ENCODE peak calls at places on chromosomes 1 and 21, in four cellular contexts. One of them, this sample, is unnamed.

GRCh38 chr1:95035536-95035935 is 37.2 kb downstream of the ALG14 start:
- DNase-seq in activated CD4-positive, alpha-beta T cell treated with anti-CD3 and anti-CD28 coated beads for 48 hours: no peak
- DNase-seq in cardiac muscle cell: peak; percentile 93
- DNase-seq in mucosa of gallbladder: no peak
- DNase-seq in this sample: no peak

GRCh38 chr1:154745286-154745731 is 124.8 kb downstream of the KCNN3 start:
- DNase-seq in activated CD4-positive, alpha-beta T cell treated with anti-CD3 and anti-CD28 coated beads for 48 hours: peak; percentile 64
- DNase-seq in cardiac muscle cell: peak; percentile 23
- DNase-seq in mucosa of gallbladder: peak; percentile 66
- DNase-seq in this sample: no peak

GRCh38 chr1:61692155-61692783 is 32.7 kb downstream of the TM2D1 start:
- DNase-seq in mucosa of gallbladder: no peak
- DNase-seq in activated CD4-positive, alpha-beta T cell treated with anti-CD3 and anti-CD28 coated beads for 48 hours: no peak
- DNase-seq in cardiac muscle cell: peak; percentile 35
- DNase-seq in this sample: no peak

GRCh38 chr1:54254055-54254454 is 54.1 kb downstream of the MRPL37 start:
- DNase-seq in activated CD4-positive, alpha-beta T cell treated with anti-CD3 and anti-CD28 coated beads for 48 hours: no peak
- DNase-seq in cardiac muscle cell: peak; percentile 52
- DNase-seq in mucosa of gallbladder: no peak
- DNase-seq in this sample: no peak

GRCh38 chr1:8910331-8910730 is 31.8 kb upstream of the ENO1 start:
- DNase-seq in activated CD4-positive, alpha-beta T cell treated with anti-CD3 and anti-CD28 coated beads for 48 hours: no peak
- DNase-seq in mucosa of gallbladder: no peak
- DNase-seq in cardiac muscle cell: no peak
- DNase-seq in this sample: no peak

GRCh38 chr21:31870472-31870871 is 2.3 kb upstream of the HUNK start:
- DNase-seq in cardiac muscle cell: no peak
- DNase-seq in mucosa of gallbladder: no peak
- DNase-seq in activated CD4-positive, alpha-beta T cell treated with anti-CD3 and anti-CD28 coated beads for 48 hours: no peak
- DNase-seq in this sample: no peak

GRCh38 chr1:25629836-25630235 is 13.2 kb downstream of the MAN1C1 start:
- DNase-seq in cardiac muscle cell: no peak
- DNase-seq in mucosa of gallbladder: no peak
- DNase-seq in activated CD4-positive, alpha-beta T cell treated with anti-CD3 and anti-CD28 coated beads for 48 hours: no peak
- DNase-seq in this sample: no peak

GRCh38 chr1:12010751-12011570 is 8.3 kb upstream of the MIIP start:
- DNase-seq in cardiac muscle cell: no peak
- DNase-seq in activated CD4-positive, alpha-beta T cell treated with anti-CD3 and anti-CD28 coated beads for 48 hours: no peak
- DNase-seq in mucosa of gallbladder: no peak
- DNase-seq in this sample: no peak

GRCh38 chr1:214018605-214019268 is 31.0 kb downstream of the PROX1 start:
- DNase-seq in activated CD4-positive, alpha-beta T cell treated with anti-CD3 and anti-CD28 coated beads for 48 hours: no peak
- DNase-seq in mucosa of gallbladder: no peak
- DNase-seq in cardiac muscle cell: no peak
- DNase-seq in this sample: no peak

GRCh38 chr1:93221913-93222312 is 41.4 kb downstream of the CCDC18 start:
- DNase-seq in mucosa of gallbladder: no peak
- DNase-seq in cardiac muscle cell: no peak
- DNase-seq in activated CD4-positive, alpha-beta T cell treated with anti-CD3 and anti-CD28 coated beads for 48 hours: no peak
- DNase-seq in this sample: peak; percentile 75

GRCh38 chr1:116777831-116778830 is 23.9 kb downstream of the CD2 start:
- DNase-seq in mucosa of gallbladder: no peak
- DNase-seq in cardiac muscle cell: peak; percentile 71
- DNase-seq in activated CD4-positive, alpha-beta T cell treated with anti-CD3 and anti-CD28 coated beads for 48 hours: no peak
- DNase-seq in this sample: no peak

GRCh38 chr1:174990382-174990999 is 9.3 kb upstream of the CACYBP start:
- DNase-seq in mucosa of gallbladder: no peak
- DNase-seq in activated CD4-positive, alpha-beta T cell treated with anti-CD3 and anti-CD28 coated beads for 48 hours: no peak
- DNase-seq in cardiac muscle cell: peak; percentile 43
- DNase-seq in this sample: no peak

GRCh38 chr1:6351480-6352137 is 42.0 kb downstream of the ACOT7 start:
- DNase-seq in cardiac muscle cell: no peak
- DNase-seq in activated CD4-positive, alpha-beta T cell treated with anti-CD3 and anti-CD28 coated beads for 48 hours: no peak
- DNase-seq in mucosa of gallbladder: peak; percentile 54
- DNase-seq in this sample: peak; percentile 45

GRCh38 chr1:116164056-116164889 is 53.1 kb downstream of the MAB21L3 start:
- DNase-seq in activated CD4-positive, alpha-beta T cell treated with anti-CD3 and anti-CD28 coated beads for 48 hours: no peak
- DNase-seq in mucosa of gallbladder: no peak
- DNase-seq in cardiac muscle cell: peak; percentile 32
- DNase-seq in this sample: peak; percentile 36

GRCh38 chr21:36029309-36029708 is 31.0 kb downstream of the SETD4 start:
- DNase-seq in activated CD4-positive, alpha-beta T cell treated with anti-CD3 and anti-CD28 coated beads for 48 hours: no peak
- DNase-seq in cardiac muscle cell: no peak
- DNase-seq in mucosa of gallbladder: no peak
- DNase-seq in this sample: no peak

GRCh38 chr1:107666493-107666892 is 298.5 kb downstream of the VAV3 start:
- DNase-seq in cardiac muscle cell: no peak
- DNase-seq in mucosa of gallbladder: no peak
- DNase-seq in activated CD4-positive, alpha-beta T cell treated with anti-CD3 and anti-CD28 coated beads for 48 hours: no peak
- DNase-seq in this sample: no peak

GRCh38 chr1:93416183-93416582 is 31.7 kb upstream of the FNBP1L start:
- DNase-seq in activated CD4-positive, alpha-beta T cell treated with anti-CD3 and anti-CD28 coated beads for 48 hours: no peak
- DNase-seq in mucosa of gallbladder: no peak
- DNase-seq in cardiac muscle cell: no peak
- DNase-seq in this sample: no peak

GRCh38 chr1:36880155-36881070 is 153.9 kb downstream of the GRIK3 start:
- DNase-seq in cardiac muscle cell: no peak
- DNase-seq in activated CD4-positive, alpha-beta T cell treated with anti-CD3 and anti-CD28 coated beads for 48 hours: no peak
- DNase-seq in mucosa of gallbladder: peak; percentile 7
- DNase-seq in this sample: no peak

GRCh38 chr1:219938706-219939105 is 10.3 kb upstream of the SLC30A10 start:
- DNase-seq in activated CD4-positive, alpha-beta T cell treated with anti-CD3 and anti-CD28 coated beads for 48 hours: no peak
- DNase-seq in mucosa of gallbladder: no peak
- DNase-seq in cardiac muscle cell: no peak
- DNase-seq in this sample: no peak

GRCh38 chr1:3187415-3188149 is 118.6 kb downstream of the PRDM16 start:
- DNase-seq in cardiac muscle cell: no peak
- DNase-seq in activated CD4-positive, alpha-beta T cell treated with anti-CD3 and anti-CD28 coated beads for 48 hours: no peak
- DNase-seq in mucosa of gallbladder: no peak
- DNase-seq in this sample: no peak

GRCh38 chr1:8839990-8840389 is 22.6 kb upstream of the RERE start:
- DNase-seq in mucosa of gallbladder: no peak
- DNase-seq in activated CD4-positive, alpha-beta T cell treated with anti-CD3 and anti-CD28 coated beads for 48 hours: no peak
- DNase-seq in cardiac muscle cell: no peak
- DNase-seq in this sample: no peak

GRCh38 chr1:50425376-50426107 is 2.3 kb upstream of the DMRTA2 start:
- DNase-seq in cardiac muscle cell: peak; percentile 21
- DNase-seq in activated CD4-positive, alpha-beta T cell treated with anti-CD3 and anti-CD28 coated beads for 48 hours: no peak
- DNase-seq in mucosa of gallbladder: no peak
- DNase-seq in this sample: no peak

GRCh38 chr1:27940297-27940696 is 5.5 kb downstream of the SMPDL3B start:
- DNase-seq in mucosa of gallbladder: peak; percentile 42
- DNase-seq in cardiac muscle cell: no peak
- DNase-seq in activated CD4-positive, alpha-beta T cell treated with anti-CD3 and anti-CD28 coated beads for 48 hours: peak; percentile 83
- DNase-seq in this sample: peak; percentile 36

GRCh38 chr1:223353939-223354338 is 10.0 kb downstream of the SUSD4 start:
- DNase-seq in mucosa of gallbladder: no peak
- DNase-seq in cardiac muscle cell: no peak
- DNase-seq in activated CD4-positive, alpha-beta T cell treated with anti-CD3 and anti-CD28 coated beads for 48 hours: no peak
- DNase-seq in this sample: no peak

GRCh38 chr1:186236921-186237320 is 138.1 kb downstream of the TPR start:
- DNase-seq in activated CD4-positive, alpha-beta T cell treated with anti-CD3 and anti-CD28 coated beads for 48 hours: no peak
- DNase-seq in mucosa of gallbladder: no peak
- DNase-seq in cardiac muscle cell: peak; percentile 79
- DNase-seq in this sample: no peak

GRCh38 chr1:26799479-26800133 is 11.9 kb downstream of the PIGV start:
- DNase-seq in activated CD4-positive, alpha-beta T cell treated with anti-CD3 and anti-CD28 coated beads for 48 hours: peak; percentile 25
- DNase-seq in cardiac muscle cell: peak; percentile 94
- DNase-seq in mucosa of gallbladder: peak; percentile 41
- DNase-seq in this sample: peak; percentile 53

GRCh38 chr1:166166701-166167394 is at the start of gene FAM78B:
- DNase-seq in mucosa of gallbladder: peak; percentile 61
- DNase-seq in activated CD4-positive, alpha-beta T cell treated with anti-CD3 and anti-CD28 coated beads for 48 hours: peak; percentile 71
- DNase-seq in cardiac muscle cell: peak; percentile 77
- DNase-seq in this sample: peak; percentile 89

GRCh38 chr1:172442843-172443565 is 865 bp downstream of the PIGC start:
- DNase-seq in cardiac muscle cell: no peak
- DNase-seq in mucosa of gallbladder: no peak
- DNase-seq in activated CD4-positive, alpha-beta T cell treated with anti-CD3 and anti-CD28 coated beads for 48 hours: no peak
- DNase-seq in this sample: no peak

GRCh38 chr1:154193821-154194220 is 1.9 kb upstream of the TPM3 start:
- DNase-seq in activated CD4-positive, alpha-beta T cell treated with anti-CD3 and anti-CD28 coated beads for 48 hours: no peak
- DNase-seq in mucosa of gallbladder: peak; percentile 72
- DNase-seq in cardiac muscle cell: peak; percentile 26
- DNase-seq in this sample: peak; percentile 76

GRCh38 chr1:21639594-21640041 is 29.5 kb downstream of the RAP1GAP start:
- DNase-seq in mucosa of gallbladder: no peak
- DNase-seq in activated CD4-positive, alpha-beta T cell treated with anti-CD3 and anti-CD28 coated beads for 48 hours: no peak
- DNase-seq in cardiac muscle cell: no peak
- DNase-seq in this sample: no peak

GRCh38 chr1:149846600-149847466 is 52.5 kb upstream of the BOLA1 start:
- DNase-seq in activated CD4-positive, alpha-beta T cell treated with anti-CD3 and anti-CD28 coated beads for 48 hours: no peak
- DNase-seq in cardiac muscle cell: no peak
- DNase-seq in mucosa of gallbladder: no peak
- DNase-seq in this sample: no peak